ENCODE peak calls at places on chromosomes 11 and 22, in four cellular contexts. V is renal cortical epithelial cell, L is mammary epithelial cell, W is T1000. F is an unnamed sample.

GRCh38 chr11:13118194-13118593 is 109.1 kb downstream of the RASSF10 start:
- DNase-seq in V (peak), L (peak), W (peak), F (no peak)

GRCh38 chr22:31291403-31291715 is 929 bp downstream of the PIK3IP1 start:
- DNase-seq in V (no peak), L (no peak), W (no peak), F (no peak)

GRCh38 chr11:70207531-70208131 is 4.5 kb downstream of the FADD start:
- DNase-seq in V (no peak), L (no peak), W (no peak), F (no peak)

GRCh38 chr22:41910599-41911291 is 4.1 kb downstream of the SHISA8 start:
- DNase-seq in V (no peak), L (no peak), W (no peak), F (no peak)

GRCh38 chr11:21897203-21897602 is 295.7 kb upstream of the ANO5 start:
- DNase-seq in V (peak), L (no peak), W (no peak), F (no peak)

GRCh38 chr11:8947230-8947943 is 4.6 kb upstream of the ASCL3 start:
- DNase-seq in V (no peak), L (no peak), W (no peak), F (no peak)

GRCh38 chr11:29227816-29228215 is 789.0 kb downstream of the KCNA4 start:
- DNase-seq in V (no peak), L (no peak), W (no peak), F (no peak)

GRCh38 chr11:102266111-102266510 is 51.2 kb upstream of the BIRC3 start:
- DNase-seq in V (no peak), L (no peak), W (no peak), F (no peak)

GRCh38 chr11:111589114-111589513 is 13.1 kb upstream of the SIK2 start:
- DNase-seq in V (no peak), L (no peak), W (no peak), F (no peak)

GRCh38 chr11:95715777-95716241 is 73.8 kb downstream of the FAM76B start:
- DNase-seq in V (peak), L (peak), W (no peak), F (peak)

GRCh38 chr11:79902493-79902892 is 461.7 kb upstream of the TENM4 start:
- DNase-seq in V (peak), L (peak), W (peak), F (peak)

GRCh38 chr22:44473166-44473565 is 24.9 kb downstream of the RTL6 start:
- DNase-seq in V (no peak), L (no peak), W (no peak), F (no peak)

GRCh38 chr11:110951609-110952008 is 239.4 kb upstream of the ARHGAP20 start:
- DNase-seq in V (no peak), L (no peak), W (no peak), F (no peak)

F was measured in epithelial cell of prostate.